ENCODE peak calls at places on chromosomes 11 and 22, in seven cellular contexts. W is fibroblast of lung, P is AG10803, M is transverse colon, J is AG09309, C is MCF 10A, K is stomach. S is an unnamed sample.

GRCh38 chr11:100810146-100810545 is 123.1 kb downstream of the ARHGAP42 start:
- DNase-seq in C (no peak), P (peak), M (no peak), J (peak), W (peak), K (no peak), S (no peak)

GRCh38 chr11:134801526-134801925 is 389.5 kb upstream of the B3GAT1 start:
- DNase-seq in P (no peak), M (no peak), J (no peak), W (no peak), K (no peak), C (no peak), S (no peak)

GRCh38 chr22:33766056-33766455 is 154.2 kb downstream of the LARGE1 start:
- DNase-seq in J (no peak), K (no peak), P (no peak), W (no peak), C (no peak), M (no peak), S (no peak)

GRCh38 chr11:130103296-130103814 is 33.7 kb downstream of the APLP2 start:
- DNase-seq in P (peak), C (peak), K (no peak), W (peak), M (no peak), J (peak), S (no peak)

GRCh38 chr22:23058063-23058462 is 12.3 kb upstream of the GNAZ start:
- DNase-seq in P (no peak), M (no peak), C (no peak), K (peak), J (no peak), W (no peak), S (no peak)

GRCh38 chr22:41446057-41446501 is 522 bp downstream of the TOB2 start:
- DNase-seq in J (no peak), W (no peak), C (peak), M (peak), P (no peak), K (peak), S (peak)

GRCh38 chr11:18727499-18728236 is 1.7 kb upstream of the IGSF22 start:
- DNase-seq in M (peak), W (no peak), J (no peak), C (peak), K (no peak), P (peak), S (no peak)

GRCh38 chr22:41661088-41661487 is 27.6 kb downstream of the SNU13 start:
- DNase-seq in J (no peak), M (no peak), W (no peak), C (no peak), K (no peak), P (no peak), S (no peak)

GRCh38 chr22:20036535-20037392 is 15.9 kb downstream of the TANGO2 start:
- DNase-seq in C (no peak), J (no peak), M (no peak), K (no peak), P (no peak), W (no peak), S (no peak)

GRCh38 chr22:40728731-40729189 is 49.5 kb downstream of the MCHR1 start:
- DNase-seq in M (peak), J (no peak), K (peak), C (peak), P (peak), W (peak), S (peak)

GRCh38 chr22:28734393-28734792 is 7.2 kb downstream of the CHEK2 start:
- DNase-seq in P (no peak), K (no peak), W (no peak), C (no peak), J (no peak), M (no peak), S (no peak)

GRCh38 chr11:48028909-48029685 is 48.7 kb downstream of the PTPRJ start:
- DNase-seq in P (no peak), W (peak), J (no peak), M (no peak), K (no peak), C (no peak), S (no peak)

GRCh38 chr11:98955551-98955950 is 65.2 kb upstream of the CNTN5 start:
- DNase-seq in W (no peak), P (no peak), J (no peak), M (no peak), K (no peak), C (no peak), S (no peak)

GRCh38 chr11:33211153-33211552 is 46.0 kb upstream of the HIPK3 start:
- DNase-seq in M (no peak), J (no peak), W (no peak), K (no peak), P (no peak), C (no peak), S (no peak)

GRCh38 chr11:64627371-64627770 is 36.4 kb downstream of the SLC22A12 start:
- DNase-seq in M (no peak), J (no peak), K (no peak), P (no peak), W (no peak), C (no peak), S (no peak)

GRCh38 chr11:118156531-118157185 is 4.0 kb upstream of the SCN4B start:
- DNase-seq in W (no peak), J (no peak), M (no peak), C (no peak), P (no peak), K (no peak), S (no peak)

GRCh38 chr11:34926101-34926830 is 9.8 kb downstream of the PDHX start:
- DNase-seq in W (peak), J (peak), M (no peak), C (peak), P (peak), K (no peak), S (no peak)

GRCh38 chr11:11979487-11980117 is 28.8 kb downstream of the DKK3 start:
- DNase-seq in P (peak), C (peak), J (no peak), M (no peak), K (peak), W (peak), S (no peak)

GRCh38 chr11:121469910-121470309 is 17.1 kb upstream of the SORL1-AS1 start:
- DNase-seq in K (no peak), P (no peak), C (no peak), M (no peak), J (no peak), W (no peak), S (no peak)

GRCh38 chr11:98772799-98773198 is 247.9 kb upstream of the CNTN5 start:
- DNase-seq in J (no peak), C (no peak), P (no peak), K (no peak), W (no peak), M (no peak), S (no peak)

GRCh38 chr22:19085233-19086043 is 36.8 kb downstream of the DGCR2 start:
- DNase-seq in K (no peak), W (peak), C (peak), M (no peak), P (peak), J (no peak), S (no peak)

GRCh38 chr11:58762284-58763119 is 30.8 kb upstream of the GLYAT start:
- DNase-seq in W (no peak), K (no peak), P (no peak), C (no peak), M (no peak), J (no peak), S (no peak)

GRCh38 chr11:45142241-45142885 is 4.1 kb upstream of the PRDM11 start:
- DNase-seq in P (peak), W (peak), C (peak), K (peak), J (no peak), M (no peak), S (no peak)

GRCh38 chr22:20884454-20884853 is 25.6 kb downstream of the SNAP29 start:
- DNase-seq in J (no peak), K (no peak), W (no peak), M (no peak), C (no peak), P (no peak), S (no peak)

GRCh38 chr11:66328036-66328306 is 8.3 kb downstream of the RIN1 start:
- DNase-seq in J (no peak), C (no peak), P (no peak), M (peak), K (no peak), W (no peak), S (no peak)

GRCh38 chr11:70315726-70316125 is 45.2 kb downstream of the PPFIA1 start:
- DNase-seq in P (no peak), K (no peak), W (no peak), M (no peak), J (no peak), C (no peak), S (no peak)

GRCh38 chr11:107801641-107802040 is 56.9 kb downstream of the SLC35F2 start:
- DNase-seq in K (no peak), P (no peak), J (no peak), W (no peak), M (no peak), C (no peak), S (no peak)

GRCh38 chr11:78870655-78871054 is 296.0 kb upstream of the NARS2 start:
- DNase-seq in J (no peak), W (no peak), M (no peak), K (no peak), C (no peak), P (no peak), S (no peak)

GRCh38 chr11:35962373-35963138 is 18.7 kb downstream of the LDLRAD3 start:
- DNase-seq in P (no peak), J (no peak), C (no peak), M (no peak), K (no peak), W (peak), S (no peak)

GRCh38 chr11:79439430-79439892 is 1.4 kb downstream of the TENM4 start:
- DNase-seq in J (no peak), W (peak), C (peak), P (peak), M (no peak), K (no peak), S (no peak)

GRCh38 chr11:92380882-92381281 is 156.3 kb downstream of the FAT3 start:
- DNase-seq in K (no peak), M (no peak), J (no peak), P (peak), C (peak), W (peak), S (no peak)

GRCh38 chr11:134592391-134592990 is 180.4 kb upstream of the B3GAT1 start:
- DNase-seq in C (peak), W (no peak), P (no peak), J (no peak), M (peak), K (peak), S (peak)

DNA sequence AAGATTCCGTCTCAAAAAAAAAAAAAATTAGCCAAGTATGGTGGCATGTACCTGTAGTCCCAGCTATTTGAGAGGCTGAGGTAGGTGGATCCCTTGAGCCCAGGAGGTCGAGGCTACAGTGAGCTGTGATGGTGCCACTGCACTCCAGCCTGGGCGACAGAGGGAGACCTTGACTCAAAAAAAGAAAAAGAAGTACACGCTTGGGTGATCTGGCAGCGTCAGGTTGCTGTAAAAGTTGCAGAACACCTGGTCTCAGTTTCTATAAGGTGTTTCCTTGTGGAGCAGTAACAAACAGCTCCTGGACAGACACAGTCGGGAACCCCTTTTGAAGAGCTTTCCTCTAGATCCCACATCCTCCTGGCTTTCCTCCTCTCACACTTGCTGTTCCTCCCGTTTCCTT is 45.8 kb downstream of the SCGB1A1 start:
- DNase-seq in M (no peak), P (no peak), K (no peak), J (no peak), W (no peak), C (no peak), S (no peak)
- TF ChIP-seq CTCF in M (no peak), P (no peak), K (no peak), J (no peak), W (no peak), C (no peak), S (no peak)

DNA sequence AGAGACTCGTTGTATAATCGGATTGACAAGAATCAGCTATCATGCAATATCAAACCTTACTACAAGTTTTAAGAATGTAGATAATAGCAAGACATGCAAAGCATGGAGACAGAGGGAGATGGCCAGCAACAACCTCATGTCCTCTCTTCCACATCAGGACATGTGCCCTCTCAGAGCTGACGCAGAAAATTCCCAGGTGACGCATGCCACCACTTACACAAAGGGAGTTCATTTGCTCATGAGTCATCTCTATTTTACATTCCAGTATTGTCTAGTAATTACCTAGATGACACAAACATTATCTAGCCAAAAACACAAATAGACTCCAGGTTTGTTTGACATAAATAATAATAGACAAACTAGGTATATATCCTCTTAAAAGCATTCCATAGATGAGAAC is 38.1 kb upstream of the OPCML start:
- DNase-seq in K (no peak), C (peak), P (no peak), M (no peak), W (no peak), J (no peak), S (no peak)
- TF ChIP-seq CTCF in K (no peak), C (no peak), P (no peak), M (no peak), W (no peak), J (no peak), S (no peak)

DNA sequence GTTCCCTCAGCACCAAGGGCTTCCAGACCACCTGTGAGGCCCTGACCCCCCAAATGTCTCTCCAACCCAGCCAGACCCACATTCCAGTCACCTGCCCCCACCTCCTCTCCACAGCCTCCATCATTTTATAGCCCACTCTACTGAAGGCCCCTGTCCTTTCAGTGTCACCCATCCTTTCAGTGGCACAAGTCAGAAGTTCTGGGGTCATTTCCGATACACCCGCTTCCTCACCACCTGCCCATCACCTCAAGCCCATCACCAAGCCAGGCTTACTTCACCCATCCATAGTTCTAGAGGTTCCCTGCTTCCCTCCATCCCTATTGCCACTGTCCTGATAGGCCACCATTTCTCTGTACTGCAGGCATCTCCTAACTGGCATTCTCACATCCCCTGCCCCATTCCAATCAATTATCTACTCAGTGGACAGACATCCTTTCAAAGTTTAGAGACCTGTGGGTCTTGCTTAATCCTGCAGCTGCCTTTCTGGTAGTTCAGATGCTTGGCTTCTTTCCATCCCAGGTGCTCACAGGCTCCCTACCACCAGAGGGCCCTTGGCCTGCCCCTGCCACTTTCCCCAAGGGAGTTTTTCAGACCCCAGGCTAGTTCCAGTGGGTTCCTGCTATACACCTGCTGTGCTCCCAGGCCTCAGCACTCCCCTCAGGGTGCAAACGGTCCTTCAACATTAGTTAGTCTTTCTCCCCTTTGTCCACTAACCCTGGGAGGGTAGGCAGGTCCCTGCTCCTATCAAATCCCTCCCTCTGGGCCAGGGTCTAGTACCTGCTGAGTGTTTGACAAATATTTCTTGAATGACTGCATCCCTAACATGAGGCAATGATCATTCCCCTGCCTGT is 7.6 kb downstream of the KCNQ1OT1 start:
- DNase-seq in C (peak), P (no peak), J (no peak), M (no peak), K (no peak), W (no peak), S (no peak)
- TF ChIP-seq CTCF in C (peak), P (peak), J (peak), M (peak), K (no peak), W (no peak), S (no peak)

GRCh38 chr22:38214248-38215056 is 12.7 kb downstream of the MAFF start:
- DNase-seq in K (peak), W (peak), P (peak), M (peak), C (no peak), J (no peak), S (peak)
- TF ChIP-seq CTCF in K (no peak), W (no peak), P (peak), M (no peak), C (no peak), J (no peak), S (peak)

GRCh38 chr11:57662893-57663292 is 5.0 kb upstream of the ZDHHC5 start:
- DNase-seq in K (no peak), P (no peak), M (no peak), J (no peak), C (no peak), W (no peak), S (no peak)
- TF ChIP-seq CTCF in K (no peak), P (peak), M (no peak), J (no peak), C (no peak), W (no peak), S (no peak)

DNA sequence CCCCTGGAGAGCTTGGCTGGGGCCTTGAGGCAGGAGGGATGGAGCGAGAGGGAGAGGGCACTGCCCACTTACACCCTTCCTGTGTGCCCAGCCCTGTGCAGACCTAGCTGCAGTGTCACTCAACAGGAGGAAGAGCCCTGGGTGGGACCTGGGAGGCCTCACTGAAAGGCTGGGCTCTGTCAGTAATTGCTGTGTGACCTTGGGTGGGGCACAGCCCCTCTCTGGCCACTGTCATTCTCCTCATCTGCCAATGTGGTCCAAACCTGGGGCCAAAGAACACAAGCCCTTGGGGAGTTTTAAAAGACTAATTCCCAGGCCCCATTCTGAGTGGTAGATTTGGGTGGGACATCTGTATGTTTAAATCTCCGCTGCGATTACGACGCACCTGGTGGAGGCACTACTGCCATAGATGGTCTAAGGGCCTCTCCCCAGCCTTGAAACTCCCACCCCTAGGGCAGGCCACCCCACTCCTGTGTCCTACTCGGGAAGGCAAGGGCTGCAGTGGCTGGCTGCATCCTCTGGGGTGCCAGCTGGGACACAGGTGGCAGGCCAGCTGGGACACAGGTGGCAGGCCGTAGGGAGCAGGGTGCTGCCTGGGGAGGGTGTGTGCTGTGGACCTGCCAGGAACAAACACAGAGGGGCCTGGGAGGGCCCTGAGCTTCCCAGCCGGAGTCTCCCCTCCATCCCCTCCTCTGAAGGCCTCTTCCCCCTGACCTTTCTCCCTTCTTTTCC is 12.3 kb upstream of the SOX10 start:
- DNase-seq in C (no peak), J (no peak), P (no peak), W (no peak), M (no peak), K (no peak), S (no peak)
- TF ChIP-seq CTCF in C (no peak), J (no peak), P (no peak), W (no peak), M (no peak), K (no peak), S (no peak)

S was measured in prostate gland.